ENCODE peak calls at places on chromosomes 16 and 17, in nine cellular contexts. E is cardiac fibroblast, K is MCF 10A, R is A549, M is endodermal cell, L is GM12864, N is glutamatergic neuron, C is AG04449, F is Calu3. H is an unnamed sample.

GRCh38 chr17:61872099-61872498 is 8.8 kb upstream of the BRIP1 start:
- DNase-seq in E (no peak), K (no peak), R (no peak), M (no peak), L (no peak), N (no peak), C (no peak), F (no peak), H (no peak)

GRCh38 chr16:66427871-66428681 is 981 bp downstream of the BEAN1 start:
- DNase-seq in E (no peak), K (no peak), R (no peak), M (peak), L (no peak), N (peak), C (no peak), F (peak), H (peak)

GRCh38 chr17:2263183-2263954 is 40.2 kb downstream of the SMG6 start:
- DNase-seq in E (peak), K (no peak), R (no peak), M (no peak), L (no peak), N (no peak), C (no peak), F (no peak), H (no peak)

GRCh38 chr16:52993179-52993578 is 59.5 kb downstream of the CHD9NB start:
- DNase-seq in E (no peak), K (no peak), R (no peak), M (peak), L (no peak), N (no peak), C (no peak), F (no peak), H (no peak)

GRCh38 chr17:77516902-77517301 is 376.1 kb downstream of the SEC14L1 start:
- DNase-seq in E (peak), K (peak), R (peak), M (no peak), L (no peak), N (no peak), C (no peak), F (no peak), H (no peak)

GRCh38 chr17:43341705-43342600 is 56.8 kb upstream of the ARL4D start:
- DNase-seq in E (peak), K (peak), R (no peak), M (no peak), L (no peak), N (no peak), C (no peak), F (no peak), H (no peak)

GRCh38 chr17:13154932-13155331 is 137.1 kb upstream of the ELAC2 start:
- DNase-seq in E (no peak), K (no peak), R (no peak), M (no peak), L (no peak), N (no peak), C (no peak), F (no peak), H (no peak)

GRCh38 chr17:7213895-7214299 is 5.7 kb downstream of the DLG4 start:
- DNase-seq in E (peak), K (peak), R (peak), M (peak), L (no peak), N (peak), C (no peak), F (no peak), H (peak)

GRCh38 chr16:28309811-28310311 is 17.5 kb downstream of the SBK1 start:
- DNase-seq in E (no peak), K (no peak), R (no peak), M (no peak), L (no peak), N (no peak), C (no peak), F (no peak), H (no peak)

GRCh38 chr17:35931794-35932419 is 1.3 kb upstream of the RDM1 start:
- DNase-seq in E (peak), K (peak), R (no peak), M (no peak), L (no peak), N (no peak), C (no peak), F (no peak), H (no peak)

GRCh38 chr16:21283521-21284289 is 5.6 kb upstream of the CRYM start:
- DNase-seq in E (peak), K (no peak), R (peak), M (peak), L (no peak), N (peak), C (no peak), F (peak), H (peak)

GRCh38 chr17:29295420-29295819 is 1.5 kb upstream of the NUFIP2 start:
- DNase-seq in E (no peak), K (no peak), R (no peak), M (no peak), L (no peak), N (no peak), C (no peak), F (no peak), H (no peak)

GRCh38 chr16:48329138-48329537 is 56.1 kb downstream of the SIAH1 start:
- DNase-seq in E (no peak), K (no peak), R (no peak), M (no peak), L (no peak), N (no peak), C (no peak), F (no peak), H (no peak)

GRCh38 chr16:85754403-85754802 is 3.5 kb upstream of the C16orf74 start:
- DNase-seq in E (no peak), K (no peak), R (no peak), M (no peak), L (no peak), N (no peak), C (no peak), F (no peak), H (no peak)

GRCh38 chr16:76228546-76229146 is 48.6 kb upstream of the CNTNAP4 start:
- DNase-seq in E (no peak), K (no peak), R (no peak), M (no peak), L (no peak), N (no peak), C (no peak), F (no peak), H (no peak)

GRCh38 chr16:70774261-70774660 is 26.7 kb downstream of the VAC14 start:
- DNase-seq in E (no peak), K (no peak), R (no peak), M (no peak), L (no peak), N (no peak), C (no peak), F (no peak), H (no peak)

GRCh38 chr16:86919531-86920305 is 341.4 kb downstream of the FOXL1 start:
- DNase-seq in E (no peak), K (no peak), R (no peak), M (no peak), L (no peak), N (no peak), C (no peak), F (no peak), H (no peak)

GRCh38 chr17:55416470-55417052 is 5.1 kb downstream of the MMD start:
- DNase-seq in E (peak), K (peak), R (no peak), M (no peak), L (no peak), N (no peak), C (no peak), F (no peak), H (no peak)

GRCh38 chr16:21685034-21685455 is 21.3 kb downstream of the OTOA start:
- DNase-seq in E (no peak), K (no peak), R (no peak), M (peak), L (no peak), N (no peak), C (no peak), F (no peak), H (peak)

GRCh38 chr17:10081571-10082169 is 116.7 kb downstream of the GAS7 start:
- DNase-seq in E (no peak), K (no peak), R (no peak), M (peak), L (no peak), N (no peak), C (no peak), F (no peak), H (no peak)

GRCh38 chr17:29050176-29050575 is 7.2 kb downstream of the PIPOX start:
- DNase-seq in E (no peak), K (no peak), R (no peak), M (no peak), L (no peak), N (no peak), C (no peak), F (no peak), H (no peak)

GRCh38 chr17:73251871-73252270 is 9.8 kb downstream of the CPSF4L start:
- DNase-seq in E (no peak), K (no peak), R (no peak), M (no peak), L (no peak), N (no peak), C (no peak), F (no peak), H (no peak)

GRCh38 chr17:8057691-8058114 is 18.8 kb downstream of the ALOX15B start:
- DNase-seq in E (peak), K (peak), R (peak), M (peak), L (peak), N (no peak), C (no peak), F (peak), H (peak)

GRCh38 chr17:71363661-71364060 is 757.2 kb upstream of the SOX9 start:
- DNase-seq in E (no peak), K (no peak), R (no peak), M (no peak), L (no peak), N (no peak), C (no peak), F (no peak), H (no peak)

GRCh38 chr16:10992797-10993196 is 48.4 kb downstream of the CLEC16A start:
- DNase-seq in E (peak), K (peak), R (peak), M (peak), L (no peak), N (no peak), C (peak), F (peak), H (no peak)

GRCh38 chr17:4318596-4318995 is 47.9 kb downstream of the UBE2G1 start:
- DNase-seq in E (peak), K (no peak), R (no peak), M (no peak), L (no peak), N (no peak), C (no peak), F (no peak), H (no peak)

GRCh38 chr17:19398301-19399181 is 11.6 kb upstream of the MFAP4 start:
- DNase-seq in E (peak), K (peak), R (peak), M (peak), L (no peak), N (no peak), C (no peak), F (peak), H (no peak)

GRCh38 chr17:2214047-2214717 is 89.4 kb downstream of the SMG6 start:
- DNase-seq in E (peak), K (peak), R (no peak), M (peak), L (no peak), N (no peak), C (no peak), F (no peak), H (no peak)

GRCh38 chr16:7843196-7843595 is 510.6 kb downstream of the RBFOX1 start:
- DNase-seq in E (no peak), K (no peak), R (no peak), M (no peak), L (no peak), N (no peak), C (no peak), F (no peak), H (no peak)

GRCh38 chr16:57537194-57537505 is 779 bp upstream of the CCDC102A start:
- DNase-seq in E (no peak), K (no peak), R (no peak), M (no peak), L (no peak), N (no peak), C (no peak), F (no peak), H (no peak)

GRCh38 chr16:84332975-84333684 is 35.2 kb upstream of the ATP2C2 start:
- DNase-seq in E (no peak), K (peak), R (no peak), M (peak), L (no peak), N (no peak), C (no peak), F (no peak), H (no peak)

GRCh38 chr16:71499775-71500364 is 10.7 kb upstream of the ZNF19 start:
- DNase-seq in E (peak), K (peak), R (peak), M (peak), L (peak), N (peak), C (no peak), F (peak), H (peak)

GRCh38 chr16:50584033-50584722 is 36.0 kb downstream of the NKD1 start:
- DNase-seq in E (no peak), K (no peak), R (no peak), M (no peak), L (peak), N (no peak), C (no peak), F (no peak), H (no peak)

GRCh38 chr17:67718325-67718941 is 697 bp downstream of the NOL11 start:
- DNase-seq in E (peak), K (peak), R (peak), M (peak), L (no peak), N (no peak), C (no peak), F (peak), H (no peak)

GRCh38 chr16:11792404-11793260 is 4.4 kb downstream of the ZC3H7A start:
- DNase-seq in E (no peak), K (no peak), R (no peak), M (no peak), L (no peak), N (peak), C (no peak), F (no peak), H (no peak)

GRCh38 chr16:28326881-28327610 is 34.7 kb downstream of the SBK1 start:
- DNase-seq in E (peak), K (peak), R (peak), M (peak), L (peak), N (peak), C (no peak), F (peak), H (peak)

GRCh38 chr16:7185689-7186088 is 147.0 kb upstream of the RBFOX1 start:
- DNase-seq in E (peak), K (no peak), R (peak), M (no peak), L (no peak), N (no peak), C (no peak), F (no peak), H (no peak)

GRCh38 chr17:55706808-55707773 is 15.6 kb downstream of the TMEM100 start:
- DNase-seq in E (no peak), K (no peak), R (no peak), M (peak), L (no peak), N (no peak), C (no peak), F (no peak), H (no peak)

GRCh38 chr16:88430185-88430523 is 22.9 kb upstream of the ZFPM1 start:
- DNase-seq in E (no peak), K (no peak), R (no peak), M (no peak), L (no peak), N (no peak), C (no peak), F (no peak), H (peak)

GRCh38 chr16:88427376-88427775 is 25.7 kb upstream of the ZFPM1 start:
- DNase-seq in E (no peak), K (no peak), R (no peak), M (no peak), L (no peak), N (no peak), C (no peak), F (no peak), H (no peak)

GRCh38 chr16:88428156-88428555 is 24.9 kb upstream of the ZFPM1 start:
- DNase-seq in E (no peak), K (no peak), R (no peak), M (no peak), L (no peak), N (no peak), C (no peak), F (no peak), H (no peak)

GRCh38 chr16:88429387-88430184 is 23.5 kb upstream of the ZFPM1 start:
- DNase-seq in E (no peak), K (no peak), R (no peak), M (no peak), L (no peak), N (no peak), C (no peak), F (no peak), H (no peak)

GRCh38 chr16:88428616-88429386 is 24.3 kb upstream of the ZFPM1 start:
- DNase-seq in E (no peak), K (no peak), R (no peak), M (no peak), L (no peak), N (no peak), C (no peak), F (no peak), H (no peak)
- TF ChIP-seq CTCF in E (peak), K (no peak), R (no peak), M (peak), L (no peak), N (peak), C (no peak), F (no peak), H (no peak)

GRCh38 chr16:116015-116414 is 22.5 kb downstream of the NPRL3 start:
- DNase-seq in E (no peak), K (no peak), R (no peak), M (no peak), L (no peak), N (no peak), C (no peak), F (no peak), H (no peak)

GRCh38 chr16:118857-119256 is 19.6 kb downstream of the NPRL3 start:
- DNase-seq in E (no peak), K (no peak), R (no peak), M (no peak), L (no peak), N (no peak), C (no peak), F (no peak), H (no peak)

GRCh38 chr16:119835-120234 is 18.6 kb downstream of the NPRL3 start:
- DNase-seq in E (no peak), K (no peak), R (no peak), M (no peak), L (no peak), N (no peak), C (no peak), F (no peak), H (no peak)

GRCh38 chr16:122342-122741 is 16.1 kb downstream of the NPRL3 start:
- DNase-seq in E (no peak), K (no peak), R (no peak), M (no peak), L (no peak), N (no peak), C (no peak), F (no peak), H (no peak)

GRCh38 chr16:117381-118365 is 20.8 kb downstream of the NPRL3 start:
- DNase-seq in E (peak), K (peak), R (peak), M (peak), L (peak), N (peak), C (no peak), F (peak), H (peak)
- TF ChIP-seq CTCF in E (peak), K (peak), R (peak), M (peak), L (peak), N (peak), C (peak), F (peak), H (peak)

GRCh38 chr17:79777166-79777843 is 643 bp upstream of the CBX2 start:
- DNase-seq in E (peak), K (peak), R (peak), M (peak), L (no peak), N (peak), C (no peak), F (peak), H (peak)
- TF ChIP-seq CTCF in E (peak), K (peak), R (peak), M (peak), L (peak), N (peak), C (peak), F (no peak), H (no peak)

GRCh38 chr16:16013812-16014211 is 64.4 kb downstream of the ABCC1 start:
- DNase-seq in E (no peak), K (no peak), R (no peak), M (no peak), L (no peak), N (no peak), C (no peak), F (no peak), H (no peak)
- TF ChIP-seq CTCF in E (no peak), K (no peak), R (no peak), M (no peak), L (no peak), N (no peak), C (no peak), F (no peak), H (no peak)

DNA sequence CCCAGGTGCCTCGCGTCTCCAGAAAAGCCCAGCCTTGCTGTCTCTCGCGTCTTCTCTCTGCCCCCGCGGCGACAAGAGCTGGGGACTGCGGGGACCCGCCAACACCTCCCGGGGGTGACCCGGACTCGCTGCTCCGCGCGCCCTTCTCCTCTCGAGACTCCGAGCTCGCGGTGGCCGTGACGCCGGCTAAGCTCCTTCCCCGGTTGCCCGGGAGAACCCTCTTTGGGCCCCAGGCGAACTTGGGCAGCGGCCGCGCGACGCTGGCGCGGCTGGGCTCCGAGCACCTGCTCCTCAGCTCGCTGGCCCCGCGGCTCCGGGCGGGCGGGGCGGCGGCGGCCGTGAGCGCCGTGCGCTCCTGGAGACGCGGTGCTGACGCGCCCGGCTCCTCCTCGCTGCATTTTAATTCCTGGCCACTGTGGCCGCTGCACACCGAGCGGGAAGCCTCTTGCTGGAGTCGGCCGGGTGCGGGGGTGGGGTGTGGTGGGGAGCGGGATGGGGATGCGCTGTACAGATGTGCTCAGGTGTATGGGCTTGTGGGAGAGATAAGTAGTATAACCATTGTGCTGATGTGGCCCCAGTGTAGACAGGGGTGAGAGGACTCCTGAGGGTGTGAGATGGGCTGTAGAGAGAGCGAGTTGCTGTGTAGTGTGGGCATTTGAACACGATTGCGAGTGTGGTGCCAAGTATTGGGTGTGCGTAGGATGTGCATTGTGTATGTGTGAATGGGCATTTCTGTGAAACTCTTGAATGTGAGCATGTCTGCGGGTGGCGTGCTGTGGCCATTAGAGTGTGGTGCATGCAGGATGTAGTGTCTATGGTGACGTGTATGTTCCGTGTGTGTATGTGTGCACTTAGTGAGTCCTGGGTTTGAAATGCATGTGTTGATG is at the start of gene ASIC2:
- DNase-seq in E (peak), K (no peak), R (peak), M (peak), L (no peak), N (peak), C (no peak), F (no peak), H (peak)
- TF ChIP-seq CTCF in E (no peak), K (no peak), R (no peak), M (peak), L (no peak), N (no peak), C (no peak), F (no peak), H (no peak)